ENCODE peak calls at places on chromosome 7, in six cellular contexts. R is aorta, A is DND-41, L is right lobe of liver, K is spleen, B is epithelial cell of prostate. O is an unnamed sample.

GRCh38 chr7:133436014-133436428 is 183.1 kb downstream of the EXOC4 start:
- DNase-seq in R (peak), A (no peak), L (no peak), K (no peak), B (no peak), O (no peak)

GRCh38 chr7:27899601-27900000 is 159.6 kb downstream of the TAX1BP1 start:
- DNase-seq in R (no peak), A (peak), L (no peak), K (no peak), B (no peak), O (peak)

GRCh38 chr7:13829914-13830603 is 159.4 kb downstream of the ETV1 start:
- DNase-seq in R (no peak), A (no peak), L (no peak), K (no peak), B (no peak), O (no peak)

GRCh38 chr7:132576723-132577089 is 436 bp upstream of the PLXNA4 start:
- DNase-seq in R (no peak), A (no peak), L (no peak), K (no peak), B (no peak), O (no peak)

GRCh38 chr7:155383756-155384491 is 74.0 kb upstream of the EN2 start:
- DNase-seq in R (peak), A (no peak), L (no peak), K (peak), B (no peak), O (no peak)

GRCh38 chr7:240887-241421 is 48.6 kb downstream of the FAM20C start:
- DNase-seq in R (no peak), A (no peak), L (no peak), K (no peak), B (no peak), O (no peak)

GRCh38 chr7:41491313-41491712 is 211.6 kb downstream of the INHBA start:
- DNase-seq in R (no peak), A (no peak), L (no peak), K (no peak), B (no peak), O (no peak)

GRCh38 chr7:5528071-5528814 is 104.6 kb upstream of the TNRC18 start:
- DNase-seq in R (peak), A (peak), L (peak), K (peak), B (no peak), O (no peak)

GRCh38 chr7:33667261-33667660 is 238.1 kb upstream of the BMPER start:
- DNase-seq in R (no peak), A (no peak), L (no peak), K (no peak), B (no peak), O (no peak)

GRCh38 chr7:90298145-90299038 is 22.7 kb downstream of the FAM237B start:
- DNase-seq in R (no peak), A (no peak), L (no peak), K (no peak), B (peak), O (no peak)

DNA sequence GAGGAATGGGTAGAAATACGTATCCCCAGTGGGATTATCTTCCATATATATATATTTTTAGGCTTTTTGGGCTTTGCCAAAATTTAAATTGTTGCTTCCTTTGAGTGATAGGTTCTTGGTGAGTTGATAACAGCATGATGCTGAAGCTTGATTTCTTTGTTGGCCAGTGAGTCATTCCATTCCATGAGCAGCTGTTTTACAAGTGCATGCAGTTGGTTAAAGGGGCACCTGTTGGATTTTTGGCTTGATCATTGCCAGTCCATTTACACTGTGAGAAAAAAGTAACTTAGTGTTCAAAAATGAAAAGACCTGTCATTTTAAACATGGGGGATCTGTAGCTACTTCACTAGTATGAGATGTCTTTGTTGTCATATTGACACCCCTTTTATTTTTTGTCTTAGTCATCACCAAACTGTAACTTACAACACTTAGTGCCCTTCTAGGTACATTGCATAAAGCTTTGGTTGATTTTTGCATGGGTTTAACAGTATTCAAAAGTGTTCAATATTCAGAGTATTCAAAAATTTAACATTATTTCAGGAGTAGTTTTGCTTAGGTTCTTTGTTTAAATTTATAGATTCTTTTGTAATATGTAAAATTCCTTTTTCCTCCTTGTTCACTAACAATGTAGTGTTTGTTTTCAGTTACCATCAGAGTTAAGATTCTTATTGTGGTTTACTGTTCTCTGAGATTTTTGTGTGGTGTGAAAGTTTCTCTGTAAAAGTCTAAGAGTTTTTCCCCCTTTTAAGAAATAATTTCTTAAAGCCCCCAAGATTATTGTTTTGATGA is 8.8 kb downstream of the AKAP9 start:
- DNase-seq in R (no peak), A (no peak), L (no peak), K (no peak), B (no peak), O (no peak)
- H3K27ac ChIP-seq in R (no peak), A (no peak), L (no peak), K (no peak), B (no peak), O (no peak)

DNA sequence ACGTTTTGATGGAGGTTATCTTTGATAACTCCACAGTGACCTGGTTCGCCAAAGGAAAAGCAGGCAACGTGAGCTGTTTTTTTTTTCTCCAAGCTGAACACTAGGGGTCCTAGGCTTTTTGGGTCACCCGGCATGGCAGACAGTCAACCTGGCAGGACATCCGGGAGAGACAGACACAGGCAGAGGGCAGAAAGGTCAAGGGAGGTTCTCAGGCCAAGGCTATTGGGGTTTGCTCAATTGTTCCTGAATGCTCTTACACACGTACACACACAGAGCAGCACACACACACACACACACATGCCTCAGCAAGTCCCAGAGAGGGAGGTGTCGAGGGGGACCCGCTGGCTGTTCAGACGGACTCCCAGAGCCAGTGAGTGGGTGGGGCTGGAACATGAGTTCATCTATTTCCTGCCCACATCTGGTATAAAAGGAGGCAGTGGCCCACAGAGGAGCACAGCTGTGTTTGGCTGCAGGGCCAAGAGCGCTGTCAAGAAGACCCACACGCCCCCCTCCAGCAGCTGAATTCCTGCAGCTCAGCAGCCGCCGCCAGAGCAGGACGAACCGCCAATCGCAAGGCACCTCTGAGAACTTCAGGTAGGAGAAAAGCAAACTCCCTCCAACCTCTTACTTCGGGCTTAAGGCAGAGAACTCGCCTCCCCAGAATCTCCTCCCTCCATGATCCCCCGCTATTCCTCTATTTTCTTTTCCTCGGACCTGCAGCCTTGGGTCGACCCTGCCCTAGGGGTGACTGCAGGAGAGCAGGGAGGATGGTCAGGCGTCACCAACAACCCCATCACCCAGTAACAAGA is at the start of gene SERPINE1:
- DNase-seq in R (peak), A (peak), L (peak), K (peak), B (peak), O (peak)
- H3K27ac ChIP-seq in R (peak), A (peak), L (peak), K (peak), B (peak), O (no peak)

GRCh38 chr7:134831862-134832261 is 52.4 kb downstream of the CALD1 start:
- DNase-seq in R (peak), A (no peak), L (no peak), K (no peak), B (no peak), O (peak)

GRCh38 chr7:134832367-134832766 is 52.9 kb downstream of the CALD1 start:
- DNase-seq in R (no peak), A (no peak), L (no peak), K (no peak), B (no peak), O (no peak)

GRCh38 chr7:134835463-134835823 is 56.0 kb downstream of the CALD1 start:
- DNase-seq in R (no peak), A (no peak), L (no peak), K (no peak), B (no peak), O (no peak)

GRCh38 chr7:134834689-134835462 is 55.4 kb downstream of the CALD1 start:
- DNase-seq in R (no peak), A (no peak), L (no peak), K (no peak), B (no peak), O (no peak)

GRCh38 chr7:134836447-134836846 is 57.0 kb downstream of the CALD1 start:
- DNase-seq in R (no peak), A (no peak), L (no peak), K (no peak), B (no peak), O (no peak)
- H3K27ac ChIP-seq in R (peak), A (no peak), L (no peak), K (no peak), B (no peak), O (no peak)

DNA sequence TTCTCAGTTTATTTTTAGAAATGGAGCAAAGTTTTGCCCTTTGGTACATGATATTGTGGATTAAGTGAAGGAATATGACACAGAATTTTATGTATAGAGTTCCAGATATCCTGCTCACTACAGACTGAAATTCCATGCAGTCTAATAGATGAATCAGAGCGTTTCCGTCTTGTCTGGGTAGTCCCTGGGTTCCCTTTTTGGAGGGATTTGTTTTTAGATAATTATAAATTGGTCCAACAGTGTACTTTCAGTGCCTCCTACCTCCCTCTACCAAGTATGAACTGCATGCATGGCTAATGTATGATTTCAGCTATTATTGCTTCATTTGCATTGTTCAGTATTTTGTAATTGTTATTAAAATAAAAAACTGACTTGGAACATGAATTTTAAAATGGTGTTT is 74.4 kb downstream of the SEPTIN7 start:
- DNase-seq in R (no peak), A (no peak), L (no peak), K (no peak), B (no peak), O (no peak)
- H3K27ac ChIP-seq in R (no peak), A (no peak), L (no peak), K (no peak), B (no peak), O (no peak)

GRCh38 chr7:139767561-139767982 is 10.2 kb downstream of the HIPK2 start:
- DNase-seq in R (no peak), A (peak), L (no peak), K (no peak), B (no peak), O (no peak)
- H3K27ac ChIP-seq in R (no peak), A (peak), L (peak), K (peak), B (no peak), O (peak)

GRCh38 chr7:45461014-45461413 is 113.2 kb upstream of the ADCY1 start:
- DNase-seq in R (no peak), A (no peak), L (no peak), K (no peak), B (no peak), O (no peak)
- H3K27ac ChIP-seq in R (no peak), A (no peak), L (no peak), K (no peak), B (no peak), O (no peak)